ENCODE peak calls at places on chromosomes 11 and 22, in five cellular contexts. One of them, this sample, is unnamed.

GRCh38 chr11:124752471-124753100 is 531 bp upstream of the VSIG2 start:
- DNase-seq in GM12878: no peak
- DNase-seq in A549: no peak
- DNase-seq in SK-N-SH: peak; percentile 27
- DNase-seq in K562: no peak
- DNase-seq in this sample: no peak

GRCh38 chr11:13759050-13759449 is 90.6 kb downstream of the FAR1 start:
- DNase-seq in GM12878: no peak
- DNase-seq in A549: no peak
- DNase-seq in SK-N-SH: no peak
- DNase-seq in K562: no peak
- DNase-seq in this sample: no peak

GRCh38 chr11:113873241-113873626 is 2.1 kb downstream of the USP28 start:
- DNase-seq in GM12878: no peak
- DNase-seq in A549: no peak
- DNase-seq in SK-N-SH: no peak
- DNase-seq in K562: no peak
- DNase-seq in this sample: peak; percentile 32

GRCh38 chr11:12717851-12718291 is 43.6 kb downstream of the TEAD1 start:
- DNase-seq in GM12878: peak; percentile 74
- DNase-seq in A549: no peak
- DNase-seq in SK-N-SH: no peak
- DNase-seq in K562: no peak
- DNase-seq in this sample: no peak

GRCh38 chr22:38479096-38479840 is 11.4 kb downstream of the KDELR3 start:
- DNase-seq in GM12878: no peak
- DNase-seq in A549: no peak
- DNase-seq in SK-N-SH: no peak
- DNase-seq in K562: no peak
- DNase-seq in this sample: no peak

GRCh38 chr11:70036971-70037882 is 40.9 kb upstream of the ANO1 start:
- DNase-seq in GM12878: no peak
- DNase-seq in A549: no peak
- DNase-seq in SK-N-SH: no peak
- DNase-seq in K562: no peak
- DNase-seq in this sample: no peak

GRCh38 chr11:82960779-82961143 is 59.2 kb downstream of the DDIAS start:
- DNase-seq in GM12878: no peak
- DNase-seq in A549: no peak
- DNase-seq in SK-N-SH: no peak
- DNase-seq in K562: no peak
- DNase-seq in this sample: no peak

GRCh38 chr11:116162541-116163230 is 610.1 kb downstream of the BUD13 start:
- DNase-seq in GM12878: no peak
- DNase-seq in A549: no peak
- DNase-seq in SK-N-SH: no peak
- DNase-seq in K562: no peak
- DNase-seq in this sample: no peak

GRCh38 chr11:118914178-118914918 is 11.4 kb downstream of the BCL9L start:
- DNase-seq in GM12878: no peak
- DNase-seq in A549: peak; percentile 48
- DNase-seq in SK-N-SH: no peak
- DNase-seq in K562: no peak
- DNase-seq in this sample: no peak

GRCh38 chr11:110472858-110473257 is 43.1 kb downstream of the FDX1 start:
- DNase-seq in GM12878: no peak
- DNase-seq in A549: no peak
- DNase-seq in SK-N-SH: no peak
- DNase-seq in K562: no peak
- DNase-seq in this sample: peak; percentile 34

GRCh38 chr11:85682330-85683305 is 3.4 kb downstream of the CCDC89 start:
- DNase-seq in GM12878: no peak
- DNase-seq in A549: peak; percentile 27
- DNase-seq in SK-N-SH: peak; percentile 81
- DNase-seq in K562: peak; percentile 40
- DNase-seq in this sample: peak; percentile 47

GRCh38 chr11:64742940-64743590 is 877 bp downstream of the RASGRP2 start:
- DNase-seq in GM12878: no peak
- DNase-seq in A549: peak; percentile 48
- DNase-seq in SK-N-SH: peak; percentile 93
- DNase-seq in K562: peak; percentile 94
- DNase-seq in this sample: no peak

GRCh38 chr11:124942446-124943202 is 6.8 kb upstream of the HEPACAM start:
- DNase-seq in GM12878: no peak
- DNase-seq in A549: no peak
- DNase-seq in SK-N-SH: no peak
- DNase-seq in K562: no peak
- DNase-seq in this sample: no peak

GRCh38 chr11:65225284-65226102 is 36.3 kb upstream of the POLA2 start:
- DNase-seq in GM12878: no peak
- DNase-seq in A549: peak; percentile 32
- DNase-seq in SK-N-SH: peak; percentile 87
- DNase-seq in K562: peak; percentile 79
- DNase-seq in this sample: peak; percentile 52

GRCh38 chr11:64593156-64594105 is 2.4 kb downstream of the SLC22A12 start:
- DNase-seq in GM12878: no peak
- DNase-seq in A549: no peak
- DNase-seq in SK-N-SH: no peak
- DNase-seq in K562: no peak
- DNase-seq in this sample: no peak

GRCh38 chr11:65577756-65578109 is 1.9 kb downstream of the EHBP1L1 start:
- DNase-seq in GM12878: no peak
- DNase-seq in A549: no peak
- DNase-seq in SK-N-SH: no peak
- DNase-seq in K562: no peak
- DNase-seq in this sample: no peak

GRCh38 chr11:77761481-77761880 is 59.0 kb downstream of the RSF1 start:
- DNase-seq in GM12878: no peak
- DNase-seq in A549: no peak
- DNase-seq in SK-N-SH: no peak
- DNase-seq in K562: no peak
- DNase-seq in this sample: no peak

GRCh38 chr22:42635531-42635930 is 4.9 kb downstream of the ATP5MGL start:
- DNase-seq in GM12878: no peak
- DNase-seq in A549: peak; percentile 71
- DNase-seq in SK-N-SH: no peak
- DNase-seq in K562: no peak
- DNase-seq in this sample: peak; percentile 90

GRCh38 chr11:124481365-124482323 is 36.1 kb upstream of the OR8B8 start:
- DNase-seq in GM12878: no peak
- DNase-seq in A549: peak; percentile 23
- DNase-seq in SK-N-SH: peak; percentile 4
- DNase-seq in K562: peak; percentile 77
- DNase-seq in this sample: peak; percentile 52

GRCh38 chr11:32531528-32531927 is 52.1 kb upstream of the EIF3M start:
- DNase-seq in GM12878: no peak
- DNase-seq in A549: no peak
- DNase-seq in SK-N-SH: no peak
- DNase-seq in K562: no peak
- DNase-seq in this sample: peak; percentile 11

GRCh38 chr11:34604216-34604615 is 16.7 kb upstream of the EHF start:
- DNase-seq in GM12878: no peak
- DNase-seq in A549: peak; percentile 27
- DNase-seq in SK-N-SH: no peak
- DNase-seq in K562: no peak
- DNase-seq in this sample: no peak

GRCh38 chr11:91776660-91777059 is 448.0 kb upstream of the FAT3 start:
- DNase-seq in GM12878: no peak
- DNase-seq in A549: no peak
- DNase-seq in SK-N-SH: no peak
- DNase-seq in K562: no peak
- DNase-seq in this sample: no peak

GRCh38 chr22:43919106-43919965 is 4.3 kb upstream of the PNPLA3 start:
- DNase-seq in GM12878: no peak
- DNase-seq in A549: no peak
- DNase-seq in SK-N-SH: peak; percentile 12
- DNase-seq in K562: no peak
- DNase-seq in this sample: peak; percentile 51

GRCh38 chr22:36541831-36542391 is 12.9 kb upstream of the EIF3D start:
- DNase-seq in GM12878: no peak
- DNase-seq in A549: peak; percentile 69
- DNase-seq in SK-N-SH: no peak
- DNase-seq in K562: peak; percentile 56
- DNase-seq in this sample: peak; percentile 96

GRCh38 chr11:9461068-9461759 is 402 bp downstream of the ZNF143 start:
- DNase-seq in GM12878: peak; percentile 69
- DNase-seq in A549: peak; percentile 91
- DNase-seq in SK-N-SH: peak; percentile 90
- DNase-seq in K562: peak; percentile 82
- DNase-seq in this sample: peak; percentile 86
- TF ChIP-seq RCOR1 in GM12878: no peak
- TF ChIP-seq RCOR1 in A549: no peak
- TF ChIP-seq RCOR1 in SK-N-SH: no peak
- TF ChIP-seq RCOR1 in K562: no peak
- TF ChIP-seq RCOR1 in this sample: no peak

DNA sequence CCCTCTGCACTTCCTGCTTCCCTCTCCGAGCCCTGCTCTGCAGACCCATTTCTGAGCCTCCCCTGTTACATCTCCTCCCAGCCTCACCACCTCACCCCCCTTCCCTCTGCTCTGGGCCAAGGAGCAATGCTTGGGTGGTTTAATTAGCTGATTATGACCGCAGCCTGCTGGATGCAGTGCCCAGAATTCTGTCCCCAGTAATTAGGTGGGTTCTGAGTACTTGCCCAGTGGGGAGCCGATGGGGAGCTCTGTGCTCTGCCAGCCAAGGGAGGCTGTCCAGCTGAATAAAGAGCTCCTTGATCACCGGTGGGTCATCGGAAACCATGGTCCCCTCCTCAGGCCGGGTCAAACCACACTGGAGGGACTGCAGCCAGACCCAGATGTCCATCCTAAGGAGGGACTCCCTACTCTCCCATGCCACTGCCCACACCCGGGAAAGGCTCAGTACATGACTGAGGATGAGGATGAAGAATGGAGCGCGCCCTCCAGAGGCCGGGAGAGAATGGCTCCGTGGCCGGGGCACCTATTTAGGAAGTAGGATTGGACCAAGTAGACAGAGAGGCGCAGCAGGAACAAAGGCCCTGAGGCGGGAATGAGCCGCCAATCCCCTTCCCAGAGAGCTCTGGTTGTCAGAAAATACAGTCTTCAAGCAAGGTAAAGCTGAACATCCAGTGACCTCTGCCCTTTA is 9.1 kb downstream of the ARRB1 start:
- DNase-seq in GM12878: no peak
- DNase-seq in A549: no peak
- DNase-seq in SK-N-SH: no peak
- DNase-seq in K562: no peak
- DNase-seq in this sample: no peak
- H3K4me3 ChIP-seq in GM12878: no peak overlapping the region
- H3K4me3 ChIP-seq in A549: no peak overlapping the region
- H3K4me3 ChIP-seq in SK-N-SH: no peak overlapping the region
- H3K4me3 ChIP-seq in K562: no peak overlapping the region
- H3K4me3 ChIP-seq in this sample: no peak overlapping the region

DNA sequence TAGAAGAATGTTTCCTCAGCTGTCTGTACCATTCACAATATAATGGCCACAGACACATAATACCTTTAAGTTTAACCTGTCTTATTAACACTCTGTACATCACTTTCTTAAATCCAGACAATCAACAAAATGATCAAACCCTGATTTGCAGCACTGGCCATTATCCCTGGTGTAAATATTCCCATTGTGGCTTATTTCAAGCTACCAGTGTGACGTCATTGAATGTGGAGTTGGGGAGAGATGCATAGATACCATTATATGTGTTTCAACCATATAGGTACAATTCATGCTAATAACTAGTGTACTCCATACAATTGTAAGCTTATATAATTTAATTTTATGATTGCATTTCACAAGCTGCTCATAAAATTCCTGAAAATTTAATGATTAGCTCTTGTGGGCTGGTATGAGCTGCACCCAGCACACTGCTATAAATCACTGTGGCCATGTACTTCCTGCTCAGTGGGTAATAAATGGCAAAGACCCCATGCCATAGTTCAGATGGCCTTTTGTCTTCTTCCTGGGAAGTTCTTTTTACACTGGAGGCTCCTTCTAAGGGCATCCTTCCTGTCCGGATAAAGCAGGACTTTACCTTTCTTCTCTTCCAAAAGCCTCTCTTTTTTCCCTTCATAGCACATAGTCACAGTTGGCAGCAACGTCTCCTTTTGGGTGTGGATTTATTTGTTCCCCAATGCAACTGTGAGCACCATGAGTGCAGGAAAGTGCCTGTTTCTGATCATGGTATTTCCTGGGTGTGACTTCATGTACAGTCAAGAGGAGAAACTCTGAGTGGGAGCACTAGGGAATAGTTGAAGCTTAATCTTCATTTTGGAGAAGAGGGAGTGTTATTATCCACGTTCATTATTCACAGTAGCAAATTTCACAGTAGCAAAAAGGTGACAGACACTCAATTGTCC is 87.8 kb downstream of the MIAT start:
- DNase-seq in GM12878: no peak
- DNase-seq in A549: peak; percentile 83
- DNase-seq in SK-N-SH: no peak
- DNase-seq in K562: no peak
- DNase-seq in this sample: no peak
- TF ChIP-seq RCOR1 in GM12878: no peak
- TF ChIP-seq RCOR1 in A549: no peak
- TF ChIP-seq RCOR1 in SK-N-SH: no peak
- TF ChIP-seq RCOR1 in K562: no peak
- TF ChIP-seq RCOR1 in this sample: no peak

DNA sequence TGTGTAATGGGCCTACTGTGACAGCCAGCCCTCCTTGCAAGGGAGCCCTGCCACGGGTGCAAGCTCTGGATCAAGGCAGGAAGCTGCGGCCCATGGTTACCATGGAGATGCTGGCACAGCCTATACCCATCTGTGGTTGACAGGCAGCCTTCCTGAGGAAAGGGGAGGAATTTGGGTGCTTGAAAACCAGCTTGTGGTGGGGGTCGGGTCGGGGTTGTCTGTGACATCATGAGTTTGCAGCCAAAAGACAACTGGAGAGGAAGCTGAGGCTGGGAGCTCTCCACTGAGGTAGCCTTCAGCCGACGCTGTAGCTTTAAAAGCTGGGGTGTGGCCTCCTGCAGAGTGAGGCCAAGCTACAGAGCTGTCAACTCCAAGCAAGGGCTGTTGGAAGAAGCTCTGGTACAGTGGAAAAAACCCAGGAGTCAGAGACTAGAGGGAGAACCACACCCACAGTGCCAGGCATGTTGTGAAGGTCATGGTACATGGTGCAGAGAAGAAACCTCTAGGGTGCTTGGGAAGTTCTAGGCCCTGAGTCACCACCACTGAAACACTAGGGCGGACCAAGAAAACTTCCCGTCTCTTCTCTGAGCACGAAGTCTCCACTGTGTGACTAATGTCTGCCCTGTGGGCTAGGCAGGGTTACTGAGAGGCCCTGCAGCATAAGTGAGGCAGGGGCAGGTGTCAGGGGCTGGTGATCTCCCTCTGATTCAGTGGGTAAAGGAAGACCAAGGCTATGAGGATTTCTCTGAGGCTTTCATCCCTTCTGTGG is 10.8 kb upstream of the LDHA start:
- DNase-seq in GM12878: peak; percentile 70
- DNase-seq in A549: peak; percentile 98
- DNase-seq in SK-N-SH: peak; percentile 55
- DNase-seq in K562: peak; percentile 57
- DNase-seq in this sample: peak; percentile 96
- H3K4me3 ChIP-seq in GM12878: peak overlapping the region; percentile 22
- H3K4me3 ChIP-seq in A549: peak overlapping the region; percentile 27
- H3K4me3 ChIP-seq in SK-N-SH: no peak overlapping the region
- H3K4me3 ChIP-seq in K562: no peak overlapping the region
- H3K4me3 ChIP-seq in this sample: no peak overlapping the region

GRCh38 chr11:2287102-2287501 is 14.6 kb downstream of the C11orf21 start:
- DNase-seq in GM12878: no peak
- DNase-seq in A549: no peak
- DNase-seq in SK-N-SH: no peak
- DNase-seq in K562: no peak
- DNase-seq in this sample: no peak
- TF ChIP-seq RCOR1 in GM12878: no peak
- TF ChIP-seq RCOR1 in A549: no peak
- TF ChIP-seq RCOR1 in SK-N-SH: no peak
- TF ChIP-seq RCOR1 in K562: no peak
- TF ChIP-seq RCOR1 in this sample: no peak

This sample was measured in IMR-90.